ENCODE peak calls at places on chromosomes 3 and 15, in nine cellular contexts. G, J, T, U, K, A, S, W and C are unnamed samples.

GRCh38 chr15:39624806-39625205 is 43.9 kb downstream of the THBS1 start:
- DNase-seq in K (peak), W (peak), S (peak), G (peak), J (peak), T (no peak), A (peak), U (peak), C (no peak)

GRCh38 chr15:82621970-82622369 is 25.2 kb downstream of the CPEB1 start:
- DNase-seq in J (no peak), A (no peak), K (no peak), S (no peak), G (no peak), U (no peak), W (no peak), T (no peak), C (no peak)

GRCh38 chr3:56845505-56845904 is 43.8 kb upstream of the ARHGEF3 start:
- DNase-seq in K (no peak), G (peak), U (no peak), S (no peak), J (no peak), W (no peak), T (no peak), A (no peak), C (no peak)

GRCh38 chr15:65903296-65904073 is 34.2 kb downstream of the RAB11A start:
- DNase-seq in K (no peak), A (no peak), S (no peak), T (no peak), G (peak), W (no peak), J (no peak), U (no peak), C (no peak)

GRCh38 chr3:184058029-184058428 is 5.2 kb downstream of the HTR3C start:
- DNase-seq in U (no peak), S (no peak), A (no peak), W (no peak), J (no peak), G (peak), T (no peak), K (no peak), C (no peak)

GRCh38 chr3:106332884-106333283 is 464.1 kb upstream of the CBLB start:
- DNase-seq in W (no peak), U (no peak), G (peak), A (no peak), S (no peak), T (no peak), K (no peak), J (no peak), C (no peak)

GRCh38 chr3:183381673-183382072 is 46.7 kb downstream of the MCF2L2 start:
- DNase-seq in J (no peak), K (no peak), W (no peak), A (no peak), G (no peak), U (no peak), S (no peak), T (no peak), C (no peak)

GRCh38 chr15:95365615-95366107 is 964.8 kb upstream of the NR2F2 start:
- DNase-seq in K (peak), T (no peak), S (no peak), A (no peak), J (no peak), W (no peak), U (peak), G (no peak), C (no peak)

GRCh38 chr3:17747184-17747889 is 4.9 kb upstream of the TBC1D5 start:
- DNase-seq in T (no peak), G (no peak), J (no peak), S (no peak), W (peak), K (no peak), U (no peak), A (no peak), C (no peak)

GRCh38 chr3:125148836-125149235 is 63.7 kb downstream of the SLC12A8 start:
- DNase-seq in G (no peak), A (no peak), T (no peak), S (peak), W (peak), K (no peak), J (no peak), U (no peak), C (no peak)

GRCh38 chr3:150365132-150365604 is 42.9 kb upstream of the TSC22D2 start:
- DNase-seq in S (no peak), A (no peak), T (no peak), J (no peak), K (no peak), G (peak), U (no peak), W (no peak), C (no peak)

GRCh38 chr3:152458725-152459515 is 190.2 kb downstream of the MBNL1 start:
- DNase-seq in S (no peak), T (no peak), G (no peak), A (no peak), U (no peak), K (no peak), J (peak), W (no peak), C (no peak)

GRCh38 chr3:21662403-21662802 is 88.6 kb downstream of the ZNF385D start:
- DNase-seq in A (no peak), T (no peak), W (no peak), S (no peak), K (no peak), U (no peak), G (no peak), J (no peak), C (no peak)

GRCh38 chr3:126917232-126917804 is 65.6 kb upstream of the PLXNA1 start:
- DNase-seq in A (no peak), K (no peak), S (no peak), G (no peak), T (no peak), U (no peak), J (no peak), W (no peak), C (no peak)

GRCh38 chr3:69999191-70000027 is at the start of gene SAMMSON:
- DNase-seq in A (no peak), S (no peak), K (no peak), W (no peak), U (no peak), J (no peak), T (no peak), G (peak), C (no peak)

DNA sequence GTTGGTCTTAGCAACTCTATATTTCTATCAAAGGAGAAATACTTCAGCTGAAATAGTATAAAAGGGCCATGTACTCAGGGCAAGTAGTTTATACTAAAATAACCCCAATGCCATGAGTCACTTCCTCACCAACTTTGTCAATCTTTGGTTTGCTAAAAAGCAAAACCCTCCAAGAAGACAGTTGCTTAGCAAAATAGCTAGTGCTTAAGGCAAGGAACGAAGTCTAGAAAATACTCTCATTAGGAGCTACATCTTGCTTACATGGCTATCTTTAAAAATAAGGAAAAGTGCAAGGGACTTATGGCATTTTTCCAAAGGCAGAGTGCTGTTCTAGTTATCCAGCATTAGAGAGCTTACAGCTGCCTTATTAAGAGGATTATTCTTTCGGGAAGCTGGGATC is 28.4 kb downstream of the P3H2 start:
- DNase-seq in J (no peak), K (peak), U (no peak), A (no peak), W (no peak), G (peak), T (no peak), S (no peak), C (no peak)
- TF ChIP-seq CTCF in J (no peak), K (no peak), U (no peak), A (no peak), W (no peak), G (no peak), T (no peak), S (no peak), C (no peak)

GRCh38 chr3:115576325-115576724 is 47.0 kb upstream of the GAP43 start:
- DNase-seq in J (no peak), G (no peak), U (no peak), W (no peak), T (no peak), S (no peak), K (no peak), A (no peak), C (no peak)
- TF ChIP-seq CTCF in J (no peak), G (no peak), U (no peak), W (no peak), T (no peak), S (no peak), K (no peak), A (no peak), C (no peak)

GRCh38 chr3:71858493-71859127 is 73.7 kb upstream of the PROK2 start:
- DNase-seq in S (no peak), J (no peak), U (no peak), W (no peak), A (no peak), T (no peak), K (no peak), G (no peak), C (no peak)

GRCh38 chr3:71863563-71864190 is 78.7 kb upstream of the PROK2 start:
- DNase-seq in A (peak), J (no peak), U (no peak), G (no peak), K (no peak), W (no peak), S (no peak), T (no peak), C (no peak)

GRCh38 chr3:71862374-71863145 is 77.6 kb upstream of the PROK2 start:
- DNase-seq in W (no peak), U (no peak), J (no peak), G (peak), T (no peak), A (peak), K (no peak), S (no peak), C (no peak)

GRCh38 chr3:71857926-71858325 is 73.0 kb upstream of the PROK2 start:
- DNase-seq in T (no peak), A (peak), K (no peak), S (no peak), G (no peak), J (no peak), W (no peak), U (no peak), C (no peak)

GRCh38 chr3:71859128-71859519 is 74.2 kb upstream of the PROK2 start:
- DNase-seq in S (no peak), J (no peak), T (no peak), A (no peak), K (peak), W (no peak), U (peak), G (peak), C (no peak)
- TF ChIP-seq CTCF in S (peak), J (no peak), T (no peak), A (no peak), K (peak), W (peak), U (peak), G (peak), C (peak)

GRCh38 chr3:48432411-48433371 is 2.8 kb upstream of the PLXNB1 start:
- DNase-seq in J (no peak), A (no peak), K (no peak), S (no peak), U (no peak), G (no peak), T (no peak), W (no peak), C (peak)
- TF ChIP-seq CTCF in J (peak), A (no peak), K (peak), S (no peak), U (no peak), G (no peak), T (no peak), W (peak), C (peak)

DNA sequence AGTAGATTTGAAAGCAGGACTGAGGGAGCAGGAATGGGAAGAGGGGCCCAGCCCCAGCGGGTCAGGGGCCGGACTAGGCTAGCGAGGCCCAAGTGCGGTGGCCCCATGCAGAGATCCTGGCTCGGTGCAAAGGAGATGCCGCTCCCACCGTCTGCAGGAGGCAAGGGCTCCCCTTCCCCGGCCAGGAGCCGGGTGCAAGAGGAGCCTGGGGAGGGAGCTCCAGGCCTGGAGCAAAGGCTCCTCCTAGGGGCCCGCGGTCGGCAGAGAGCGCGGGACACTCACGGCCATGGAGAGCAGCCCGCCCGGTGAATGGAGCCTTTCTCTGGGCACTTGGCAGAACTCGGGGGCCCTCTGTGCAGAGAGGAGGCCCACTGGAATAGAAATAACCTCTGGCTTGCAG is 43.2 kb upstream of the USP3 start:
- DNase-seq in G (no peak), U (no peak), J (no peak), S (no peak), W (no peak), K (peak), A (no peak), T (no peak), C (no peak)
- TF ChIP-seq CTCF in G (no peak), U (no peak), J (peak), S (no peak), W (no peak), K (peak), A (no peak), T (no peak), C (no peak)

GRCh38 chr3:85297291-85297690 is 338.5 kb downstream of the CADM2 start:
- DNase-seq in G (no peak), W (no peak), U (no peak), J (no peak), A (no peak), K (no peak), S (no peak), T (no peak), C (no peak)

GRCh38 chr3:85304360-85304964 is 345.7 kb downstream of the CADM2 start:
- DNase-seq in S (no peak), U (no peak), J (peak), W (no peak), A (no peak), K (peak), G (no peak), T (no peak), C (no peak)

GRCh38 chr3:85298032-85298431 is 339.2 kb downstream of the CADM2 start:
- DNase-seq in T (no peak), K (no peak), U (no peak), W (no peak), A (no peak), J (no peak), G (no peak), S (no peak), C (no peak)

GRCh38 chr3:85303156-85303555 is 344.4 kb downstream of the CADM2 start:
- DNase-seq in G (no peak), K (no peak), U (no peak), S (no peak), T (no peak), A (no peak), J (no peak), W (no peak), C (no peak)
- TF ChIP-seq CTCF in G (no peak), K (no peak), U (no peak), S (no peak), T (no peak), A (no peak), J (no peak), W (no peak), C (no peak)

GRCh38 chr3:52682016-52682415 is 3.7 kb downstream of the PBRM1 start:
- DNase-seq in K (peak), W (no peak), U (peak), A (no peak), G (peak), S (no peak), T (peak), J (peak), C (no peak)
- TF ChIP-seq CTCF in K (peak), W (peak), U (no peak), A (no peak), G (no peak), S (peak), T (no peak), J (peak), C (peak)